ENCODE peak calls at places on chromosomes 2 and 18, in four cellular contexts. O is RKO; J is stimulated activated CD4-positive, alpha-beta T cell treated with anti-CD3 and anti-CD28 coated beads, Interleukin-15, amount 100 ng/mL, for 24 hours; Z is HTR-8/SVneo. F is an unnamed sample.

GRCh38 chr2:80105020-80105419 is 199.5 kb downstream of the LRRTM1 start:
- DNase-seq in O (no peak), J (no peak), Z (no peak), F (no peak)

GRCh38 chr2:66574701-66575624 is 140.0 kb downstream of the MEIS1 start:
- DNase-seq in O (peak; percentile 39), J (no peak), Z (peak; percentile 76), F (no peak)

GRCh38 chr2:36655456-36655855 is 41.1 kb upstream of the VIT start:
- DNase-seq in O (no peak), J (no peak), Z (peak; percentile 60), F (no peak)

GRCh38 chr18:29198834-29199233 is 1021.9 kb upstream of the CDH2 start:
- DNase-seq in O (no peak), J (no peak), Z (no peak), F (no peak)

GRCh38 chr2:9492927-9493326 is 18.6 kb downstream of the IAH1 start:
- DNase-seq in O (no peak), J (no peak), Z (no peak), F (no peak)

GRCh38 chr2:126715111-126715510 is 59.2 kb downstream of the GYPC start:
- DNase-seq in O (no peak), J (no peak), Z (no peak), F (no peak)

GRCh38 chr2:204914708-204915107 is 369.4 kb downstream of the PARD3B start:
- DNase-seq in O (no peak), J (no peak), Z (no peak), F (no peak)

GRCh38 chr18:422966-423365 is 77.5 kb downstream of the COLEC12 start:
- DNase-seq in O (no peak), J (no peak), Z (no peak), F (no peak)

GRCh38 chr2:100877555-100877954 is 57.6 kb downstream of the NPAS2 start:
- DNase-seq in O (peak; percentile 14), J (no peak), Z (no peak), F (peak; percentile 22)

GRCh38 chr2:239316562-239317465 is 84.0 kb downstream of the HDAC4 start:
- DNase-seq in O (no peak), J (no peak), Z (no peak), F (peak; percentile 63)

GRCh38 chr2:138107288-138107687 is 143.0 kb downstream of the HNMT start:
- DNase-seq in O (peak; percentile 56), J (no peak), Z (no peak), F (no peak)

GRCh38 chr2:118614856-118615255 is 232.6 kb downstream of the EN1 start:
- DNase-seq in O (no peak), J (no peak), Z (no peak), F (no peak)

GRCh38 chr2:64404743-64405142 is 49.2 kb upstream of the LGALSL start:
- DNase-seq in O (no peak), J (no peak), Z (no peak), F (peak; percentile 46)

F was measured in stomach.